ENCODE peak calls at places on chromosome 18, in five cellular contexts. B is progenitor cell of endocrine pancreas; P is brain microvascular endothelial cell; U is naive thymus-derived CD8-positive, alpha-beta T cell; L is ovary. G is an unnamed sample.

GRCh38 chr18:22639026-22639463 is 221.3 kb upstream of the CTAGE1 start:
- DNase-seq in B (no peak), P (peak), U (no peak), L (no peak), G (no peak)

GRCh38 chr18:79611040-79611681 is 68.4 kb upstream of the CTDP1 start:
- DNase-seq in B (no peak), P (peak), U (no peak), L (peak), G (peak)

GRCh38 chr18:43392168-43392567 is 114.9 kb upstream of the SYT4 start:
- DNase-seq in B (no peak), P (no peak), U (no peak), L (no peak), G (no peak)

GRCh38 chr18:58195278-58195721 is 151.3 kb downstream of the NEDD4L start:
- DNase-seq in B (no peak), P (no peak), U (peak), L (peak), G (peak)

GRCh38 chr18:26521617-26522016 is 26.7 kb downstream of the KCTD1 start:
- DNase-seq in B (no peak), P (no peak), U (no peak), L (no peak), G (no peak)

GRCh38 chr18:23591011-23591410 is 4.7 kb upstream of the NPC1 start:
- DNase-seq in B (no peak), P (peak), U (no peak), L (no peak), G (no peak)

GRCh38 chr18:62788111-62788510 is 72.8 kb downstream of the PHLPP1 start:
- DNase-seq in B (no peak), P (no peak), U (no peak), L (no peak), G (no peak)

GRCh38 chr18:5993938-5994337 is 98.6 kb upstream of the TMEM200C start:
- DNase-seq in B (no peak), P (no peak), U (no peak), L (no peak), G (no peak)

GRCh38 chr18:58183226-58183625 is 139.2 kb downstream of the NEDD4L start:
- DNase-seq in B (no peak), P (no peak), U (no peak), L (no peak), G (no peak)

GRCh38 chr18:46252754-46253153 is 148.6 kb downstream of the HAUS1 start:
- DNase-seq in B (no peak), P (no peak), U (no peak), L (no peak), G (no peak)

GRCh38 chr18:48408727-48409590 is at the start of gene ZBTB7C:
- DNase-seq in B (peak), P (no peak), U (no peak), L (peak), G (no peak)

GRCh38 chr18:77207540-77207939 is 42.1 kb upstream of the GALR1 start:
- DNase-seq in B (no peak), P (peak), U (peak), L (peak), G (no peak)

GRCh38 chr18:63253428-63254372 is 65.9 kb downstream of the BCL2 start:
- DNase-seq in B (no peak), P (peak), U (no peak), L (no peak), G (no peak)

GRCh38 chr18:49052891-49053644 is 102.3 kb upstream of the SMAD7 start:
- DNase-seq in B (no peak), P (peak), U (no peak), L (no peak), G (no peak)

GRCh38 chr18:60099709-60100108 is 199.9 kb downstream of the PMAIP1 start:
- DNase-seq in B (no peak), P (no peak), U (no peak), L (no peak), G (no peak)

GRCh38 chr18:39480494-39481245 is 1915.1 kb upstream of the CELF4 start:
- DNase-seq in B (no peak), P (no peak), U (no peak), L (no peak), G (no peak)

GRCh38 chr18:32056613-32057358 is 34.9 kb upstream of the RNF138 start:
- DNase-seq in B (no peak), P (no peak), U (no peak), L (no peak), G (no peak)

GRCh38 chr18:30639361-30639760 is 403.2 kb downstream of the DSC3 start:
- DNase-seq in B (no peak), P (no peak), U (no peak), L (no peak), G (no peak)

GRCh38 chr18:5998907-5999306 is 103.6 kb upstream of the TMEM200C start:
- DNase-seq in B (no peak), P (no peak), U (no peak), L (no peak), G (no peak)

GRCh38 chr18:37537868-37538525 is 27.6 kb downstream of the CELF4 start:
- DNase-seq in B (peak), P (peak), U (peak), L (peak), G (no peak)

GRCh38 chr18:63725682-63726480 is 23.1 kb downstream of the SERPINB11 start:
- DNase-seq in B (no peak), P (no peak), U (no peak), L (no peak), G (no peak)

GRCh38 chr18:2281523-2282199 is 289.6 kb downstream of the METTL4 start:
- DNase-seq in B (no peak), P (no peak), U (no peak), L (no peak), G (no peak)

GRCh38 chr18:13201315-13201714 is 17.2 kb upstream of the LDLRAD4 start:
- DNase-seq in B (no peak), P (no peak), U (no peak), L (no peak), G (no peak)

GRCh38 chr18:11163668-11164067 is 14.3 kb upstream of the PIEZO2 start:
- DNase-seq in B (no peak), P (no peak), U (no peak), L (no peak), G (no peak)

GRCh38 chr18:76234559-76234958 is 260.5 kb downstream of the ZNF516 start:
- DNase-seq in B (no peak), P (no peak), U (no peak), L (peak), G (no peak)

GRCh38 chr18:58847383-58848071 is 17.1 kb upstream of the ZNF532 start:
- DNase-seq in B (no peak), P (no peak), U (no peak), L (peak), G (peak)

GRCh38 chr18:66167829-66168463 is 417.1 kb downstream of the CDH7 start:
- DNase-seq in B (no peak), P (no peak), U (no peak), L (no peak), G (no peak)

GRCh38 chr18:25825066-25825465 is 265.3 kb downstream of the SS18 start:
- DNase-seq in B (no peak), P (no peak), U (no peak), L (no peak), G (no peak)

GRCh38 chr18:12803069-12803936 is 80.7 kb downstream of the PTPN2 start:
- DNase-seq in B (no peak), P (no peak), U (no peak), L (no peak), G (no peak)

GRCh38 chr18:6961331-6961730 is 156.3 kb downstream of the LAMA1 start:
- DNase-seq in B (no peak), P (no peak), U (no peak), L (no peak), G (no peak)

G was measured in H1.